ENCODE peak calls at places on chromosomes 16 and 17, in eight cellular contexts. One of them, this sample, is unnamed.

GRCh38 chr17:60641126-60641525 is 36.5 kb upstream of the BCAS3 start:
- DNase-seq in Peyer's patch: no peak
- DNase-seq in HepG2: no peak
- DNase-seq in CD8-positive, alpha-beta T cell: no peak
- DNase-seq in esophagus muscularis mucosa: no peak
- DNase-seq in gastrocnemius medialis: no peak
- DNase-seq in uterus: no peak
- DNase-seq in ovary: no peak
- DNase-seq in this sample: no peak

GRCh38 chr17:67168485-67168884 is 76.5 kb downstream of the HELZ start:
- DNase-seq in Peyer's patch: no peak
- DNase-seq in HepG2: no peak
- DNase-seq in CD8-positive, alpha-beta T cell: no peak
- DNase-seq in esophagus muscularis mucosa: no peak
- DNase-seq in gastrocnemius medialis: no peak
- DNase-seq in uterus: no peak
- DNase-seq in ovary: no peak
- DNase-seq in this sample: no peak

GRCh38 chr16:88300463-88300835 is 82.3 kb upstream of the ZNF469 start:
- DNase-seq in Peyer's patch: no peak
- DNase-seq in HepG2: no peak
- DNase-seq in CD8-positive, alpha-beta T cell: no peak
- DNase-seq in esophagus muscularis mucosa: no peak
- DNase-seq in gastrocnemius medialis: no peak
- DNase-seq in uterus: no peak
- DNase-seq in ovary: no peak
- DNase-seq in this sample: no peak

GRCh38 chr17:56358651-56359050 is 205.4 kb downstream of the ANKFN1 start:
- DNase-seq in Peyer's patch: no peak
- DNase-seq in HepG2: no peak
- DNase-seq in CD8-positive, alpha-beta T cell: no peak
- DNase-seq in esophagus muscularis mucosa: no peak
- DNase-seq in gastrocnemius medialis: no peak
- DNase-seq in uterus: no peak
- DNase-seq in ovary: no peak
- DNase-seq in this sample: no peak

GRCh38 chr17:82544431-82545070 is 25.0 kb downstream of the FOXK2 start:
- DNase-seq in Peyer's patch: no peak
- DNase-seq in HepG2: no peak
- DNase-seq in CD8-positive, alpha-beta T cell: no peak
- DNase-seq in esophagus muscularis mucosa: no peak
- DNase-seq in gastrocnemius medialis: peak; percentile 52
- DNase-seq in uterus: peak; percentile 62
- DNase-seq in ovary: no peak
- DNase-seq in this sample: no peak

GRCh38 chr16:64132686-64133085 is 989.2 kb downstream of the CDH11 start:
- DNase-seq in Peyer's patch: no peak
- DNase-seq in HepG2: no peak
- DNase-seq in CD8-positive, alpha-beta T cell: no peak
- DNase-seq in esophagus muscularis mucosa: no peak
- DNase-seq in gastrocnemius medialis: no peak
- DNase-seq in uterus: no peak
- DNase-seq in ovary: no peak
- DNase-seq in this sample: no peak

GRCh38 chr16:27431773-27432599 is 30.0 kb downstream of the IL21R start:
- DNase-seq in Peyer's patch: no peak
- DNase-seq in HepG2: no peak
- DNase-seq in CD8-positive, alpha-beta T cell: peak; percentile 11
- DNase-seq in esophagus muscularis mucosa: peak; percentile 53
- DNase-seq in gastrocnemius medialis: no peak
- DNase-seq in uterus: no peak
- DNase-seq in ovary: no peak
- DNase-seq in this sample: peak; percentile 29

GRCh38 chr16:20740007-20740883 is 1.4 kb downstream of the THUMPD1 start:
- DNase-seq in Peyer's patch: no peak
- DNase-seq in HepG2: peak; percentile 19
- DNase-seq in CD8-positive, alpha-beta T cell: no peak
- DNase-seq in esophagus muscularis mucosa: peak; percentile 64
- DNase-seq in gastrocnemius medialis: no peak
- DNase-seq in uterus: peak; percentile 23
- DNase-seq in ovary: no peak
- DNase-seq in this sample: no peak

GRCh38 chr17:4972752-4973151 is 5.1 kb upstream of the SPAG7 start:
- DNase-seq in Peyer's patch: no peak
- DNase-seq in HepG2: no peak
- DNase-seq in CD8-positive, alpha-beta T cell: no peak
- DNase-seq in esophagus muscularis mucosa: no peak
- DNase-seq in gastrocnemius medialis: peak; percentile 70
- DNase-seq in uterus: no peak
- DNase-seq in ovary: no peak
- DNase-seq in this sample: no peak

GRCh38 chr17:40326014-40326831 is 17.2 kb downstream of the RARA start:
- DNase-seq in Peyer's patch: peak; percentile 37
- DNase-seq in HepG2: peak; percentile 69
- DNase-seq in CD8-positive, alpha-beta T cell: peak; percentile 59
- DNase-seq in esophagus muscularis mucosa: no peak
- DNase-seq in gastrocnemius medialis: peak; percentile 72
- DNase-seq in uterus: no peak
- DNase-seq in ovary: peak; percentile 41
- DNase-seq in this sample: no peak

GRCh38 chr17:40328386-40328766 is 19.4 kb downstream of the RARA start:
- DNase-seq in Peyer's patch: no peak
- DNase-seq in HepG2: no peak
- DNase-seq in CD8-positive, alpha-beta T cell: no peak
- DNase-seq in esophagus muscularis mucosa: no peak
- DNase-seq in gastrocnemius medialis: no peak
- DNase-seq in uterus: no peak
- DNase-seq in ovary: no peak
- DNase-seq in this sample: no peak

GRCh38 chr17:40326832-40327199 is 17.8 kb downstream of the RARA start:
- DNase-seq in Peyer's patch: peak; percentile 53
- DNase-seq in HepG2: no peak
- DNase-seq in CD8-positive, alpha-beta T cell: no peak
- DNase-seq in esophagus muscularis mucosa: no peak
- DNase-seq in gastrocnemius medialis: no peak
- DNase-seq in uterus: peak; percentile 31
- DNase-seq in ovary: peak; percentile 62
- DNase-seq in this sample: no peak

GRCh38 chr17:40327244-40327666 is 18.3 kb downstream of the RARA start:
- DNase-seq in Peyer's patch: no peak
- DNase-seq in HepG2: no peak
- DNase-seq in CD8-positive, alpha-beta T cell: peak; percentile 10
- DNase-seq in esophagus muscularis mucosa: no peak
- DNase-seq in gastrocnemius medialis: no peak
- DNase-seq in uterus: no peak
- DNase-seq in ovary: peak; percentile 21
- DNase-seq in this sample: no peak

GRCh38 chr17:40327735-40328385 is 18.9 kb downstream of the RARA start:
- DNase-seq in Peyer's patch: peak; percentile 52
- DNase-seq in HepG2: no peak
- DNase-seq in CD8-positive, alpha-beta T cell: no peak
- DNase-seq in esophagus muscularis mucosa: no peak
- DNase-seq in gastrocnemius medialis: peak; percentile 66
- DNase-seq in uterus: peak; percentile 54
- DNase-seq in ovary: peak; percentile 69
- DNase-seq in this sample: no peak
- H3K4me1 ChIP-seq in Peyer's patch: peaks cover 68% of the 10 kb centered on the region
- H3K4me1 ChIP-seq in HepG2: peaks cover 80% of the 10 kb centered on the region
- H3K4me1 ChIP-seq in CD8-positive, alpha-beta T cell: peaks cover 97% of the 10 kb centered on the region
- H3K4me1 ChIP-seq in esophagus muscularis mucosa: peaks cover 100% of the 10 kb centered on the region
- H3K4me1 ChIP-seq in gastrocnemius medialis: peaks cover 100% of the 10 kb centered on the region
- H3K4me1 ChIP-seq in uterus: peaks cover 32% of the 10 kb centered on the region
- H3K4me1 ChIP-seq in ovary: peaks cover 64% of the 10 kb centered on the region
- H3K4me1 ChIP-seq in this sample: peaks cover 98% of the 10 kb centered on the region

GRCh38 chr17:44220211-44221071 is 966 bp upstream of the UBTF start:
- DNase-seq in Peyer's patch: peak; percentile 74
- DNase-seq in HepG2: no peak
- DNase-seq in CD8-positive, alpha-beta T cell: peak; percentile 58
- DNase-seq in esophagus muscularis mucosa: no peak
- DNase-seq in gastrocnemius medialis: no peak
- DNase-seq in uterus: no peak
- DNase-seq in ovary: peak; percentile 61
- DNase-seq in this sample: peak; percentile 84

GRCh38 chr17:44223574-44224046 is 4.1 kb upstream of the UBTF start:
- DNase-seq in Peyer's patch: no peak
- DNase-seq in HepG2: no peak
- DNase-seq in CD8-positive, alpha-beta T cell: no peak
- DNase-seq in esophagus muscularis mucosa: no peak
- DNase-seq in gastrocnemius medialis: no peak
- DNase-seq in uterus: peak; percentile 62
- DNase-seq in ovary: peak; percentile 64
- DNase-seq in this sample: no peak

GRCh38 chr17:44221072-44221861 is 1.8 kb upstream of the UBTF start:
- DNase-seq in Peyer's patch: peak; percentile 86
- DNase-seq in HepG2: peak; percentile 78
- DNase-seq in CD8-positive, alpha-beta T cell: peak; percentile 66
- DNase-seq in esophagus muscularis mucosa: peak; percentile 95
- DNase-seq in gastrocnemius medialis: peak; percentile 74
- DNase-seq in uterus: peak; percentile 72
- DNase-seq in ovary: peak; percentile 76
- DNase-seq in this sample: peak; percentile 87

GRCh38 chr17:44221862-44222111 is 2.3 kb upstream of the UBTF start:
- DNase-seq in Peyer's patch: peak; percentile 62
- DNase-seq in HepG2: no peak
- DNase-seq in CD8-positive, alpha-beta T cell: no peak
- DNase-seq in esophagus muscularis mucosa: peak; percentile 93
- DNase-seq in gastrocnemius medialis: no peak
- DNase-seq in uterus: no peak
- DNase-seq in ovary: no peak
- DNase-seq in this sample: peak; percentile 73

DNA sequence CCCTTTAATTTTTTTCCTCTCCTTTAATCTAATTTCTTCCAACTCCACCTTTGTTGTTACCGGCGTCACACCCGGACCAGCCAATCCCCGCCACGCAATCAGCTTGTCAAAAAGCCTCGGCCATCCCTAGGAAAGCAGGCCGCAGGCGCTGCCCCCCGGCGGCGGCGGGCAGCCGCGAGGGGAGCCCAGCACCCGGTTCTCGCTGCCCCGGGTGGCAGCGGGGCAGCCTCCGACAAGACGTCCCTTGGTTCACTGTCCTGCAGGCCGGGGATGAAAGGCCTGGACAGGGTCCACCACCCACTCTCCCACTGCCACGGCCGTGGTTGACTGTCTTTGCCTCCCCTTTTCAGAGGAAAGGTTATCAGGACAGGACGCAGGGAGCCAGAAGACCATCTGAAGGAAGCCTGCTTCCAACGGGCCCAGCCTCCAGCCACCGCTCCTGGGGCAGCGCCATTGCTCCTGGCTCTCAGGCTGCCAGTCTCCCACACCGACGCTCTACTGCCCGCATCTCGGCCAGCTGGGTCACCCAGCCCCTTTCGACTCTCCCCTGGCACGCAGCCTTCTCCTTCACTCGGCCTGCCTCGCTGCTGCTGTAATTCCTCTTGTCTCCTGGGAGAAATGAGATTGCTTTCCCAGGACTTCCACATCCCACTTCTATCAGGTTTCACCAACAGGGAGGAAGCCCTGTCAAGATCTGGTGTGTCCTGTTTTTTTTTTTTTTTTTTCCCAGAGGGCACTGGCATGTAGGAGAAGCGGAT is 2.8 kb upstream of the UBTF start:
- DNase-seq in Peyer's patch: peak; percentile 78
- DNase-seq in HepG2: peak; percentile 66
- DNase-seq in CD8-positive, alpha-beta T cell: peak; percentile 52
- DNase-seq in esophagus muscularis mucosa: peak; percentile 96
- DNase-seq in gastrocnemius medialis: peak; percentile 75
- DNase-seq in uterus: peak; percentile 85
- DNase-seq in ovary: peak; percentile 77
- DNase-seq in this sample: peak; percentile 90
- TF ChIP-seq CTCF in Peyer's patch: no peak
- TF ChIP-seq CTCF in HepG2: peak; percentile 44
- TF ChIP-seq CTCF in CD8-positive, alpha-beta T cell: no peak
- TF ChIP-seq CTCF in esophagus muscularis mucosa: peak; percentile 9
- TF ChIP-seq CTCF in gastrocnemius medialis: no peak
- TF ChIP-seq CTCF in uterus: peak; percentile 22
- TF ChIP-seq CTCF in ovary: peak; percentile 33
- TF ChIP-seq CTCF in this sample: peak; percentile 24

DNA sequence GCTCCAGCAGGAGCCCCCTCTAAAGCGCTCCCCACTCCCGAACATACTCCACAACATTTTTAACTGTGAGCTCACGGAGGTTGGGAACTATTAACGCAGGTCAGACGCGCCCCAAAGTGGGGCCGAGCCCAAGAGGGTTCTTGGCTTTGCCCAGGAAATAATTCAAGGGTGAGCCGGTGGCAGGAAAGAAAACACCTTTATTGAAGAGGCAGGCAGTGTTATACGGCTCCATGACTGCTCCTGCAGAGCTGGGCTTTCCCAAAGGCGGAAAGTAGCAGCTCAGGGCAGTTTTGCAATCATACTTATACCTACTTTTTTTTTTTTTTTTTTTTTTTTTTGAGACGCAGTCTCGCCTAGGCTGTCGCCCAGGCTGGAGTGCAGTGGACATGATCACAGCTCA is 6.2 kb downstream of the ADCY9 start:
- DNase-seq in Peyer's patch: no peak
- DNase-seq in HepG2: no peak
- DNase-seq in CD8-positive, alpha-beta T cell: no peak
- DNase-seq in esophagus muscularis mucosa: no peak
- DNase-seq in gastrocnemius medialis: no peak
- DNase-seq in uterus: no peak
- DNase-seq in ovary: no peak
- DNase-seq in this sample: no peak
- H3K4me1 ChIP-seq in Peyer's patch: peaks cover 2% of the 10 kb centered on the region
- H3K4me1 ChIP-seq in HepG2: peaks cover 76% of the 10 kb centered on the region
- H3K4me1 ChIP-seq in CD8-positive, alpha-beta T cell: peaks cover 24% of the 10 kb centered on the region
- H3K4me1 ChIP-seq in esophagus muscularis mucosa: peaks cover 28% of the 10 kb centered on the region
- H3K4me1 ChIP-seq in gastrocnemius medialis: peaks cover 43% of the 10 kb centered on the region
- H3K4me1 ChIP-seq in uterus: no peaks in the 10 kb centered on the region
- H3K4me1 ChIP-seq in ovary: peaks cover 19% of the 10 kb centered on the region
- H3K4me1 ChIP-seq in this sample: peaks cover 50% of the 10 kb centered on the region

DNA sequence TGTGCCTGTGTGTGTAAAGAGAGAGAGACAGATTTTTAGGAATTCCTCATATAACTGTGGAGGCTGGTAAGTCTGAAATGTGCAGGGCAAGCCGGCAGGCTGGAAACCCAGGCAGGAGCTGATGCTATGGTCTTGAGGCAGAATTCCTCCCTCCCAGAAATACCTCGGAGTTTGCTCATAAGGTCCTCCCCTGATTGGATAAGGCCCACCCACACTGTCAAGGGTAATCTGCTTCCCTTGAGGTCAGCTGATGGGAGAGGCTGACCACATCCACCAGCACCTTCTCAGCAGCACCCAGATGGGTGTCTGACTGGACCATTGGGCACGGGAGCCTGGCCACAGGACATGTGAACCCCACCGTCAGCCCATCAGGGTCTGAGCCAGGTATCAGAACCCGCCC is 42.4 kb downstream of the C16orf95 start:
- DNase-seq in Peyer's patch: no peak
- DNase-seq in HepG2: no peak
- DNase-seq in CD8-positive, alpha-beta T cell: no peak
- DNase-seq in esophagus muscularis mucosa: no peak
- DNase-seq in gastrocnemius medialis: no peak
- DNase-seq in uterus: no peak
- DNase-seq in ovary: no peak
- DNase-seq in this sample: peak; percentile 43
- TF ChIP-seq CTCF in Peyer's patch: no peak
- TF ChIP-seq CTCF in HepG2: no peak
- TF ChIP-seq CTCF in CD8-positive, alpha-beta T cell: no peak
- TF ChIP-seq CTCF in esophagus muscularis mucosa: no peak
- TF ChIP-seq CTCF in gastrocnemius medialis: no peak
- TF ChIP-seq CTCF in uterus: no peak
- TF ChIP-seq CTCF in ovary: no peak
- TF ChIP-seq CTCF in this sample: no peak

GRCh38 chr17:81333626-81334368 is 38.7 kb upstream of the SLC38A10 start:
- DNase-seq in Peyer's patch: no peak
- DNase-seq in HepG2: no peak
- DNase-seq in CD8-positive, alpha-beta T cell: no peak
- DNase-seq in esophagus muscularis mucosa: no peak
- DNase-seq in gastrocnemius medialis: no peak
- DNase-seq in uterus: no peak
- DNase-seq in ovary: peak; percentile 25
- DNase-seq in this sample: peak; percentile 68
- H3K4me1 ChIP-seq in Peyer's patch: no peaks in the 10 kb centered on the region
- H3K4me1 ChIP-seq in HepG2: peaks cover 91% of the 10 kb centered on the region
- H3K4me1 ChIP-seq in CD8-positive, alpha-beta T cell: no peaks in the 10 kb centered on the region
- H3K4me1 ChIP-seq in esophagus muscularis mucosa: peaks cover 35% of the 10 kb centered on the region
- H3K4me1 ChIP-seq in gastrocnemius medialis: peaks cover 67% of the 10 kb centered on the region
- H3K4me1 ChIP-seq in uterus: peaks cover 4% of the 10 kb centered on the region
- H3K4me1 ChIP-seq in ovary: peaks cover 24% of the 10 kb centered on the region
- H3K4me1 ChIP-seq in this sample: peaks cover 40% of the 10 kb centered on the region

This sample was measured in upper lobe of right lung.